ENCODE peak calls at places on chromosomes 11 and 22, in five cellular contexts. One of them, this sample, is unnamed.

GRCh38 chr11:26331911-26332571 is at the start of gene ANO3:
- DNase-seq in tibial nerve: no peak
- DNase-seq in A549: peak
- DNase-seq in ovary: peak
- DNase-seq in sigmoid colon: peak
- DNase-seq in this sample: peak

GRCh38 chr22:20524004-20524481 is 16.6 kb downstream of the MED15 start:
- DNase-seq in tibial nerve: no peak
- DNase-seq in A549: no peak
- DNase-seq in ovary: no peak
- DNase-seq in sigmoid colon: no peak
- DNase-seq in this sample: no peak

GRCh38 chr11:102177974-102178631 is 67.9 kb downstream of the YAP1 start:
- DNase-seq in tibial nerve: no peak
- DNase-seq in A549: peak
- DNase-seq in ovary: no peak
- DNase-seq in sigmoid colon: no peak
- DNase-seq in this sample: no peak

GRCh38 chr11:128342511-128343133 is 244.7 kb downstream of the ETS1 start:
- DNase-seq in tibial nerve: no peak
- DNase-seq in A549: peak
- DNase-seq in ovary: no peak
- DNase-seq in sigmoid colon: peak
- DNase-seq in this sample: peak

GRCh38 chr11:127383026-127383425 is 382.5 kb upstream of the KIRREL3 start:
- DNase-seq in tibial nerve: no peak
- DNase-seq in A549: no peak
- DNase-seq in ovary: no peak
- DNase-seq in sigmoid colon: no peak
- DNase-seq in this sample: no peak

GRCh38 chr11:104776501-104777170 is 121.6 kb downstream of the CASP12 start:
- DNase-seq in tibial nerve: no peak
- DNase-seq in A549: no peak
- DNase-seq in ovary: no peak
- DNase-seq in sigmoid colon: no peak
- DNase-seq in this sample: no peak

GRCh38 chr11:67452141-67452952 is at the start of gene GPR152:
- DNase-seq in tibial nerve: no peak
- DNase-seq in A549: no peak
- DNase-seq in ovary: no peak
- DNase-seq in sigmoid colon: no peak
- DNase-seq in this sample: no peak

GRCh38 chr22:24154826-24155225 is 26.5 kb upstream of the SUSD2 start:
- DNase-seq in tibial nerve: no peak
- DNase-seq in A549: no peak
- DNase-seq in ovary: no peak
- DNase-seq in sigmoid colon: no peak
- DNase-seq in this sample: no peak

GRCh38 chr11:45278721-45279120 is 7.4 kb downstream of the SYT13 start:
- DNase-seq in tibial nerve: no peak
- DNase-seq in A549: no peak
- DNase-seq in ovary: no peak
- DNase-seq in sigmoid colon: no peak
- DNase-seq in this sample: no peak

GRCh38 chr11:19117760-19118097 is 761 bp downstream of the ZDHHC13 start:
- DNase-seq in tibial nerve: no peak
- DNase-seq in A549: no peak
- DNase-seq in ovary: no peak
- DNase-seq in sigmoid colon: no peak
- DNase-seq in this sample: no peak

GRCh38 chr11:60241786-60242185 is 1.2 kb downstream of the MS4A4E start:
- DNase-seq in tibial nerve: no peak
- DNase-seq in A549: no peak
- DNase-seq in ovary: no peak
- DNase-seq in sigmoid colon: no peak
- DNase-seq in this sample: no peak

GRCh38 chr22:47129902-47130301 is 367.5 kb downstream of the TBC1D22A start:
- DNase-seq in tibial nerve: no peak
- DNase-seq in A549: peak
- DNase-seq in ovary: no peak
- DNase-seq in sigmoid colon: no peak
- DNase-seq in this sample: peak

GRCh38 chr11:117901601-117902000 is 25.1 kb upstream of the FXYD6 start:
- DNase-seq in tibial nerve: no peak
- DNase-seq in A549: no peak
- DNase-seq in ovary: no peak
- DNase-seq in sigmoid colon: peak
- DNase-seq in this sample: no peak

GRCh38 chr22:24379536-24379935 is 47.9 kb upstream of the ADORA2A start:
- DNase-seq in tibial nerve: no peak
- DNase-seq in A549: no peak
- DNase-seq in ovary: no peak
- DNase-seq in sigmoid colon: no peak
- DNase-seq in this sample: no peak

GRCh38 chr11:10109836-10110235 is 184.2 kb downstream of the SBF2 start:
- DNase-seq in tibial nerve: no peak
- DNase-seq in A549: no peak
- DNase-seq in ovary: no peak
- DNase-seq in sigmoid colon: no peak
- DNase-seq in this sample: no peak

GRCh38 chr11:57424802-57425564 is 1.9 kb downstream of the SLC43A3 start:
- DNase-seq in tibial nerve: peak
- DNase-seq in A549: no peak
- DNase-seq in ovary: peak
- DNase-seq in sigmoid colon: peak
- DNase-seq in this sample: peak
- TF ChIP-seq EP300 in tibial nerve: no peak
- TF ChIP-seq EP300 in A549: no peak
- TF ChIP-seq EP300 in ovary: no peak
- TF ChIP-seq EP300 in sigmoid colon: no peak
- TF ChIP-seq EP300 in this sample: no peak

DNA sequence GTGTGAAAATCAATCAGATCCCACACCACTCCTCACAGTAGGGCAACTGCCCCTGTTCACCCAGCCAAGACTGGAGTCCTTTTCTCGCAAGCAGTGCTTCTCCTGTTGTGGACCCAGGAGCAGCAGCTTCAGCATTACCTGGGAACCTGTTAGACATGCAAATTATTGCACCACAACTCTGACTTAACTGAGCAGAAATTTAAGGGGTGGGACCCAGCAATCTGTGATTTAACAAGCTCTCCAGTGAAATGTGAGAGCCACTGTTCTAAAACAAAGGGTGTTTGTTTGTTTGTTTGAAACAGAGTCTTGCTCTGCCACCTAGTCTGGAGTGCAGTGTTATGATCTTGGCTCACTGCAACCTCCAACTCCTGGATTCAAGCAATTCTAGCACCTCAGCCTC is 591.4 kb downstream of the SOX6 start:
- DNase-seq in tibial nerve: no peak
- DNase-seq in A549: no peak
- DNase-seq in ovary: no peak
- DNase-seq in sigmoid colon: no peak
- DNase-seq in this sample: peak
- TF ChIP-seq POLR2A in tibial nerve: no peak
- TF ChIP-seq POLR2A in A549: no peak
- TF ChIP-seq POLR2A in ovary: no peak
- TF ChIP-seq POLR2A in sigmoid colon: no peak
- TF ChIP-seq POLR2A in this sample: peak

DNA sequence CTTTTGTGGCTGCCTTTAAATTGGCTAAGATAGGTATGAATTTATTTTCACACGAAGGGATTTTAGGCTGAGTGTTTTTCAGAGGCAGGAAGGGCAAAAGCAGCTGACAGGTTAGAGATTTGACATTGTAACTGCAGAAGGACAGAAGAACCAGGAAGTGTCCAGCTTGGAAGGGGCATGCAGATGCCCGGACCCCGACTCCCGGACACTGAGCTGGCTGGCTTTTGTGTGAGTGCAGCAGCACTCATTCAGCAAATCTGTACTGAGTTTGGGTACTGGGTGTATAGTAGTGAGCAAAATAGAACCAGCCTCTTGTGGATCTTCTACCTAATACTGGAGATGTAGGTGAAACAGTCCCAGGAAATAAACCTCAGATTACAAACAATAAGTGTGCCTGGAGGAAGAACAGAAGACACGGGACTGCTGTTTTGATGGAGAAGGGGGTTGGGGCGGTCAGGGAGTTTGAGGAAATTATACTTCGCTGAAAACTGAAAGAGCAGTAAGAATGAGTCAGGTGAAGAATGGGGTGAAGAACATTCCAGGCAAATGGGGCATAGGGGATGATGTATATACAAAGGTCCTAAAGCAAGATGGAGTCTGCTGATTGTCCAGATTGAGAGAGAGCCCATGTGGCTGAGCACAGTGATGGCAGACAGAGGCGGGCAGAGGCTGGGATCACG is 64.6 kb downstream of the PPFIBP2 start:
- DNase-seq in tibial nerve: no peak
- DNase-seq in A549: no peak
- DNase-seq in ovary: no peak
- DNase-seq in sigmoid colon: no peak
- DNase-seq in this sample: no peak
- H3K4me3 ChIP-seq in tibial nerve: peak
- H3K4me3 ChIP-seq in A549: no peak
- H3K4me3 ChIP-seq in ovary: peak
- H3K4me3 ChIP-seq in sigmoid colon: peak
- H3K4me3 ChIP-seq in this sample: peak

DNA sequence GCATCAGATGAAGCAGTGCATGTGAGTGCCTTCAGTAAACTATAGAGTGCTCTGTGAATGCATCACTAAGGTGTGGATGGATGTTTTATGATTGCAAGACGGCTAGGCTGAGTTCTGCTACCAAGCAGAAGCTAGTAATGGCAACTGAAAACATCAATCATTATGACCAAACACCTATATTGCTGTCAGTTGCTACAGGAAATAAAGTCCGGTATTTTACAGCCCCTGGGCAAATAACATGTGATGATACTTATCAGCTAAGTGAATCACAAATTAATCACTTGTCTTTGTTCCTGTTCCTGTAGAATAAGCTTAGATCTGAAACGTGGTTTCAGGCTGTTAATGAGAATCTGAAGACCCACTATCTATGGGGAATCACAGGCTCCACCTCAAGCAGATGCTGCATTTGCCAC is 253.9 kb upstream of the PITPNB start:
- DNase-seq in tibial nerve: no peak
- DNase-seq in A549: no peak
- DNase-seq in ovary: no peak
- DNase-seq in sigmoid colon: no peak
- DNase-seq in this sample: no peak
- TF ChIP-seq EP300 in tibial nerve: no peak
- TF ChIP-seq EP300 in A549: no peak
- TF ChIP-seq EP300 in ovary: no peak
- TF ChIP-seq EP300 in sigmoid colon: no peak
- TF ChIP-seq EP300 in this sample: no peak

DNA sequence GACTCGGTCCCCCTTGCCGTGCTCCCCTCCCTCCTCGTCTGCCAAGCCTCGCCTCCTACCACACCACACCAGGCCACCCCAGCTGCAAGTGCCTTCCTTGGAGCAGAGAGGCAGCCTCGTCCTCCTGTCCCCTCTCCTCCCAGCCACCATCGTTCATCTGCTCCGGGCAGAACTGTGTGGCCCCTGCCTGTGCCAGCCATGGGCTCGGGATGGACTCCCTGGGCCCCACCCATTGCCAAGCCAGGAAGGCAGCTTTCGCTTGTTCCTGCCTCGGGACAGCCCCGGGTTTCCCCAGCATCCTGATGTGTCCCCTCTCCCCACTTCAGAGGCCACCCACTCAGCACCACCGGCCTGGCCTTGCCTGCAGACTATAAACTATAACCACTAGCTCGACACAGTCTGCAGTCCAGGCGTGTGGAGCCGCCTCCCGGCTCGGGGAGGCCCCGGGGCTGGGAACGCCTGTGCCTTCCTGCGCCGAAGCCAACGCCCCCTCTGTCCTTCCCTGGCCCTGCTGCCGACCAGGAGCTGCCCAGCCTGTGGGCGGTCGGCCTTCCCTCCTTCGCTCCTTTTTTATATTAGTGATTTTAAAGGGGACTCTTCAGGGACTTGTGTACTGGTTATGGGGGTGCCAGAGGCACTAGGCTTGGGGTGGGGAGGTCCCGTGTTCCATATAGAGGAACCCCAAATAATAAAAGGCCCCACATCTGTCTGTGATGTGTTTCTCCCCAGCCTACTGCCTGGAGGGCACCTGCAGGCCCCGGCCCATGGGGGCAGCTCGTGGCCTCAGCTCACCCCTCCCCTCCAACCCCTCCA is 29.8 kb downstream of the CAPN1 start:
- DNase-seq in tibial nerve: no peak
- DNase-seq in A549: no peak
- DNase-seq in ovary: no peak
- DNase-seq in sigmoid colon: peak
- DNase-seq in this sample: no peak
- TF ChIP-seq POLR2A in tibial nerve: no peak
- TF ChIP-seq POLR2A in A549: no peak
- TF ChIP-seq POLR2A in ovary: no peak
- TF ChIP-seq POLR2A in sigmoid colon: no peak
- TF ChIP-seq POLR2A in this sample: no peak

This sample was measured in transverse colon.